ENCODE peak calls at places on chromosome 18, in ten cellular contexts. J is activated CD8-positive, alpha-beta memory T cell treated with anti-CD3 and anti-CD28 coated beads for 24 hours; D is H54; H is islet precursor cell; W is right cardiac atrium; Y is EL; V is lung; E is sciatic nerve; L is activated gamma-delta T cell treated with Interleukin-2 at 50 U/mL for 16 hours; T is effector memory CD8-positive, alpha-beta T cell. F is an unnamed sample.

GRCh38 chr18:9418047-9418690 is 57.1 kb upstream of the RALBP1 start:
- DNase-seq in J (no peak), D (no peak), H (no peak), W (no peak), Y (no peak), V (no peak), E (no peak), L (no peak), T (no peak), F (no peak)

GRCh38 chr18:70072678-70073077 is 125.0 kb upstream of the CD226 start:
- DNase-seq in J (no peak), D (no peak), H (no peak), W (no peak), Y (no peak), V (no peak), E (no peak), L (no peak), T (no peak), F (no peak)

GRCh38 chr18:78571063-78571785 is 408.4 kb upstream of the SALL3 start:
- DNase-seq in J (peak; percentile 9), D (no peak), H (no peak), W (no peak), Y (no peak), V (no peak), E (no peak), L (no peak), T (no peak), F (no peak)

GRCh38 chr18:78915446-78916008 is 64.1 kb upstream of the SALL3 start:
- DNase-seq in J (peak; percentile 32), D (no peak), H (peak; percentile 33), W (no peak), Y (no peak), V (no peak), E (peak; percentile 42), L (no peak), T (no peak), F (no peak)

GRCh38 chr18:28153485-28154065 is 23.4 kb downstream of the CDH2 start:
- DNase-seq in J (no peak), D (no peak), H (no peak), W (no peak), Y (peak; percentile 16), V (no peak), E (no peak), L (no peak), T (no peak), F (no peak)

GRCh38 chr18:78900938-78901909 is 78.4 kb upstream of the SALL3 start:
- DNase-seq in J (peak; percentile 40), D (no peak), H (peak; percentile 40), W (no peak), Y (no peak), V (peak; percentile 25), E (no peak), L (no peak), T (no peak), F (no peak)

GRCh38 chr18:53861185-53861584 is 363.3 kb downstream of the MBD2 start:
- DNase-seq in J (no peak), D (no peak), H (no peak), W (no peak), Y (no peak), V (no peak), E (no peak), L (no peak), T (no peak), F (no peak)

GRCh38 chr18:23354625-23355024 is 98.5 kb upstream of the RIOK3 start:
- DNase-seq in J (no peak), D (no peak), H (peak; percentile 64), W (no peak), Y (peak; percentile 65), V (no peak), E (no peak), L (no peak), T (no peak), F (no peak)

GRCh38 chr18:53551868-53552426 is 672.5 kb downstream of the MBD2 start:
- DNase-seq in J (no peak), D (no peak), H (no peak), W (peak; percentile 36), Y (no peak), V (no peak), E (peak; percentile 63), L (no peak), T (no peak), F (no peak)

F was measured in central memory CD4-positive, alpha-beta T cell.